ENCODE peak calls at places on chromosomes 3 and 15, in seven cellular contexts. One of them, this sample, is unnamed.

GRCh38 chr3:11944052-11944673 is 60.0 kb upstream of the SYN2 start:
- DNase-seq in NCI-H460: peak
- DNase-seq in CD8-positive, alpha-beta memory T cell: no peak
- DNase-seq in WERI-Rb-1: peak
- DNase-seq in iPS-NIHi11: peak
- DNase-seq in endothelial cell: peak
- DNase-seq in NCI-H510A: no peak
- DNase-seq in this sample: peak

GRCh38 chr3:81958967-81959625 is 197.7 kb upstream of the GBE1 start:
- DNase-seq in NCI-H460: no peak
- DNase-seq in CD8-positive, alpha-beta memory T cell: no peak
- DNase-seq in WERI-Rb-1: no peak
- DNase-seq in iPS-NIHi11: no peak
- DNase-seq in endothelial cell: no peak
- DNase-seq in NCI-H510A: no peak
- DNase-seq in this sample: no peak

GRCh38 chr3:128001576-128001975 is 50.7 kb upstream of the SEC61A1 start:
- DNase-seq in NCI-H460: no peak
- DNase-seq in CD8-positive, alpha-beta memory T cell: no peak
- DNase-seq in WERI-Rb-1: no peak
- DNase-seq in iPS-NIHi11: peak
- DNase-seq in endothelial cell: no peak
- DNase-seq in NCI-H510A: peak
- DNase-seq in this sample: peak

GRCh38 chr15:90479656-90480055 is 50.1 kb upstream of the CRTC3 start:
- DNase-seq in NCI-H460: no peak
- DNase-seq in CD8-positive, alpha-beta memory T cell: no peak
- DNase-seq in WERI-Rb-1: no peak
- DNase-seq in iPS-NIHi11: peak
- DNase-seq in endothelial cell: no peak
- DNase-seq in NCI-H510A: no peak
- DNase-seq in this sample: no peak

GRCh38 chr3:66177026-66177425 is 43.8 kb upstream of the SLC25A26 start:
- DNase-seq in NCI-H460: no peak
- DNase-seq in CD8-positive, alpha-beta memory T cell: no peak
- DNase-seq in WERI-Rb-1: no peak
- DNase-seq in iPS-NIHi11: no peak
- DNase-seq in endothelial cell: no peak
- DNase-seq in NCI-H510A: no peak
- DNase-seq in this sample: no peak

GRCh38 chr15:54559405-54560064 is 581.3 kb downstream of the UNC13C start:
- DNase-seq in NCI-H460: no peak
- DNase-seq in CD8-positive, alpha-beta memory T cell: no peak
- DNase-seq in WERI-Rb-1: no peak
- DNase-seq in iPS-NIHi11: no peak
- DNase-seq in endothelial cell: no peak
- DNase-seq in NCI-H510A: no peak
- DNase-seq in this sample: no peak

GRCh38 chr3:42518800-42519567 is 16.5 kb downstream of the VIPR1 start:
- DNase-seq in NCI-H460: no peak
- DNase-seq in CD8-positive, alpha-beta memory T cell: peak
- DNase-seq in WERI-Rb-1: peak
- DNase-seq in iPS-NIHi11: peak
- DNase-seq in endothelial cell: peak
- DNase-seq in NCI-H510A: no peak
- DNase-seq in this sample: peak

GRCh38 chr3:14858105-14858504 is 39.3 kb downstream of the FGD5 start:
- DNase-seq in NCI-H460: no peak
- DNase-seq in CD8-positive, alpha-beta memory T cell: no peak
- DNase-seq in WERI-Rb-1: no peak
- DNase-seq in iPS-NIHi11: no peak
- DNase-seq in endothelial cell: no peak
- DNase-seq in NCI-H510A: no peak
- DNase-seq in this sample: no peak

GRCh38 chr3:12193485-12194165 is 34.9 kb upstream of the TIMP4 start:
- DNase-seq in NCI-H460: peak
- DNase-seq in CD8-positive, alpha-beta memory T cell: no peak
- DNase-seq in WERI-Rb-1: no peak
- DNase-seq in iPS-NIHi11: no peak
- DNase-seq in endothelial cell: no peak
- DNase-seq in NCI-H510A: no peak
- DNase-seq in this sample: no peak

GRCh38 chr3:136889947-136890346 is 27.9 kb downstream of the NCK1 start:
- DNase-seq in NCI-H460: no peak
- DNase-seq in CD8-positive, alpha-beta memory T cell: no peak
- DNase-seq in WERI-Rb-1: no peak
- DNase-seq in iPS-NIHi11: no peak
- DNase-seq in endothelial cell: no peak
- DNase-seq in NCI-H510A: no peak
- DNase-seq in this sample: no peak

GRCh38 chr15:41233367-41233771 is 2.3 kb downstream of the CHP1 start:
- DNase-seq in NCI-H460: no peak
- DNase-seq in CD8-positive, alpha-beta memory T cell: no peak
- DNase-seq in WERI-Rb-1: no peak
- DNase-seq in iPS-NIHi11: no peak
- DNase-seq in endothelial cell: no peak
- DNase-seq in NCI-H510A: no peak
- DNase-seq in this sample: no peak

GRCh38 chr15:42595641-42596240 is 20.3 kb downstream of the STARD9 start:
- DNase-seq in NCI-H460: no peak
- DNase-seq in CD8-positive, alpha-beta memory T cell: no peak
- DNase-seq in WERI-Rb-1: no peak
- DNase-seq in iPS-NIHi11: no peak
- DNase-seq in endothelial cell: no peak
- DNase-seq in NCI-H510A: no peak
- DNase-seq in this sample: no peak

GRCh38 chr3:169668081-169668956 is 4.8 kb upstream of the MECOM start:
- DNase-seq in NCI-H460: no peak
- DNase-seq in CD8-positive, alpha-beta memory T cell: no peak
- DNase-seq in WERI-Rb-1: peak
- DNase-seq in iPS-NIHi11: peak
- DNase-seq in endothelial cell: peak
- DNase-seq in NCI-H510A: no peak
- DNase-seq in this sample: peak

GRCh38 chr15:48510976-48511375 is 134.5 kb downstream of the FBN1 start:
- DNase-seq in NCI-H460: no peak
- DNase-seq in CD8-positive, alpha-beta memory T cell: no peak
- DNase-seq in WERI-Rb-1: no peak
- DNase-seq in iPS-NIHi11: no peak
- DNase-seq in endothelial cell: no peak
- DNase-seq in NCI-H510A: no peak
- DNase-seq in this sample: no peak

GRCh38 chr3:41169038-41169437 is 30.3 kb upstream of the CTNNB1 start:
- DNase-seq in NCI-H460: no peak
- DNase-seq in CD8-positive, alpha-beta memory T cell: no peak
- DNase-seq in WERI-Rb-1: no peak
- DNase-seq in iPS-NIHi11: no peak
- DNase-seq in endothelial cell: no peak
- DNase-seq in NCI-H510A: no peak
- DNase-seq in this sample: no peak

GRCh38 chr15:88769161-88769971 is 33.9 kb upstream of the ACAN start:
- DNase-seq in NCI-H460: no peak
- DNase-seq in CD8-positive, alpha-beta memory T cell: no peak
- DNase-seq in WERI-Rb-1: no peak
- DNase-seq in iPS-NIHi11: peak
- DNase-seq in endothelial cell: peak
- DNase-seq in NCI-H510A: no peak
- DNase-seq in this sample: peak

GRCh38 chr3:150248116-150248864 is 159.8 kb upstream of the TSC22D2 start:
- DNase-seq in NCI-H460: no peak
- DNase-seq in CD8-positive, alpha-beta memory T cell: no peak
- DNase-seq in WERI-Rb-1: no peak
- DNase-seq in iPS-NIHi11: no peak
- DNase-seq in endothelial cell: no peak
- DNase-seq in NCI-H510A: no peak
- DNase-seq in this sample: no peak

GRCh38 chr3:49025005-49025792 is 3.3 kb downstream of the NDUFAF3 start:
- DNase-seq in NCI-H460: no peak
- DNase-seq in CD8-positive, alpha-beta memory T cell: no peak
- DNase-seq in WERI-Rb-1: no peak
- DNase-seq in iPS-NIHi11: no peak
- DNase-seq in endothelial cell: no peak
- DNase-seq in NCI-H510A: no peak
- DNase-seq in this sample: no peak

GRCh38 chr3:156792945-156793344 is 33.2 kb upstream of the LEKR1 start:
- DNase-seq in NCI-H460: no peak
- DNase-seq in CD8-positive, alpha-beta memory T cell: no peak
- DNase-seq in WERI-Rb-1: no peak
- DNase-seq in iPS-NIHi11: no peak
- DNase-seq in endothelial cell: no peak
- DNase-seq in NCI-H510A: no peak
- DNase-seq in this sample: no peak

GRCh38 chr15:56217341-56217740 is 26.3 kb downstream of the RFX7 start:
- DNase-seq in NCI-H460: no peak
- DNase-seq in CD8-positive, alpha-beta memory T cell: no peak
- DNase-seq in WERI-Rb-1: no peak
- DNase-seq in iPS-NIHi11: no peak
- DNase-seq in endothelial cell: no peak
- DNase-seq in NCI-H510A: no peak
- DNase-seq in this sample: no peak

GRCh38 chr3:129560931-129561594 is 18.1 kb downstream of the H1-8 start:
- DNase-seq in NCI-H460: no peak
- DNase-seq in CD8-positive, alpha-beta memory T cell: no peak
- DNase-seq in WERI-Rb-1: peak
- DNase-seq in iPS-NIHi11: no peak
- DNase-seq in endothelial cell: no peak
- DNase-seq in NCI-H510A: no peak
- DNase-seq in this sample: no peak

GRCh38 chr3:49670940-49671290 is 3.2 kb upstream of the APEH start:
- DNase-seq in NCI-H460: no peak
- DNase-seq in CD8-positive, alpha-beta memory T cell: no peak
- DNase-seq in WERI-Rb-1: no peak
- DNase-seq in iPS-NIHi11: no peak
- DNase-seq in endothelial cell: no peak
- DNase-seq in NCI-H510A: no peak
- DNase-seq in this sample: no peak

GRCh38 chr15:99322643-99323405 is 71.5 kb downstream of the LRRC28 start:
- DNase-seq in NCI-H460: no peak
- DNase-seq in CD8-positive, alpha-beta memory T cell: no peak
- DNase-seq in WERI-Rb-1: no peak
- DNase-seq in iPS-NIHi11: no peak
- DNase-seq in endothelial cell: no peak
- DNase-seq in NCI-H510A: no peak
- DNase-seq in this sample: no peak

GRCh38 chr3:13072239-13073041 is 789 bp downstream of the IQSEC1 start:
- DNase-seq in NCI-H460: no peak
- DNase-seq in CD8-positive, alpha-beta memory T cell: no peak
- DNase-seq in WERI-Rb-1: no peak
- DNase-seq in iPS-NIHi11: no peak
- DNase-seq in endothelial cell: no peak
- DNase-seq in NCI-H510A: no peak
- DNase-seq in this sample: peak

GRCh38 chr15:70507772-70508351 is 255.5 kb downstream of the UACA start:
- DNase-seq in NCI-H460: peak
- DNase-seq in CD8-positive, alpha-beta memory T cell: no peak
- DNase-seq in WERI-Rb-1: no peak
- DNase-seq in iPS-NIHi11: peak
- DNase-seq in endothelial cell: no peak
- DNase-seq in NCI-H510A: peak
- DNase-seq in this sample: no peak

GRCh38 chr3:31522152-31522551 is 10.6 kb upstream of the STT3B start:
- DNase-seq in NCI-H460: no peak
- DNase-seq in CD8-positive, alpha-beta memory T cell: no peak
- DNase-seq in WERI-Rb-1: no peak
- DNase-seq in iPS-NIHi11: no peak
- DNase-seq in endothelial cell: no peak
- DNase-seq in NCI-H510A: no peak
- DNase-seq in this sample: no peak

GRCh38 chr15:45402955-45403892 is 24.9 kb upstream of the GATM start:
- DNase-seq in NCI-H460: no peak
- DNase-seq in CD8-positive, alpha-beta memory T cell: peak
- DNase-seq in WERI-Rb-1: peak
- DNase-seq in iPS-NIHi11: peak
- DNase-seq in endothelial cell: peak
- DNase-seq in NCI-H510A: no peak
- DNase-seq in this sample: peak

GRCh38 chr3:157786618-157787017 is 283.4 kb upstream of the VEPH1 start:
- DNase-seq in NCI-H460: no peak
- DNase-seq in CD8-positive, alpha-beta memory T cell: no peak
- DNase-seq in WERI-Rb-1: no peak
- DNase-seq in iPS-NIHi11: no peak
- DNase-seq in endothelial cell: no peak
- DNase-seq in NCI-H510A: no peak
- DNase-seq in this sample: no peak

GRCh38 chr3:126659915-126660886 is 5.3 kb upstream of the TXNRD3 start:
- DNase-seq in NCI-H460: no peak
- DNase-seq in CD8-positive, alpha-beta memory T cell: no peak
- DNase-seq in WERI-Rb-1: no peak
- DNase-seq in iPS-NIHi11: peak
- DNase-seq in endothelial cell: no peak
- DNase-seq in NCI-H510A: no peak
- DNase-seq in this sample: peak

GRCh38 chr3:15616053-15616452 is 14.5 kb downstream of the BTD start:
- DNase-seq in NCI-H460: no peak
- DNase-seq in CD8-positive, alpha-beta memory T cell: no peak
- DNase-seq in WERI-Rb-1: no peak
- DNase-seq in iPS-NIHi11: no peak
- DNase-seq in endothelial cell: no peak
- DNase-seq in NCI-H510A: no peak
- DNase-seq in this sample: no peak

GRCh38 chr3:169387751-169388696 is 275.5 kb downstream of the MECOM start:
- DNase-seq in NCI-H460: no peak
- DNase-seq in CD8-positive, alpha-beta memory T cell: no peak
- DNase-seq in WERI-Rb-1: no peak
- DNase-seq in iPS-NIHi11: no peak
- DNase-seq in endothelial cell: peak
- DNase-seq in NCI-H510A: no peak
- DNase-seq in this sample: peak

GRCh38 chr3:52220380-52221026 is 4.9 kb downstream of the TLR9 start:
- DNase-seq in NCI-H460: peak
- DNase-seq in CD8-positive, alpha-beta memory T cell: peak
- DNase-seq in WERI-Rb-1: peak
- DNase-seq in iPS-NIHi11: peak
- DNase-seq in endothelial cell: peak
- DNase-seq in NCI-H510A: peak
- DNase-seq in this sample: peak

GRCh38 chr15:55696221-55696620 is 46.7 kb downstream of the PRTG start:
- DNase-seq in NCI-H460: no peak
- DNase-seq in CD8-positive, alpha-beta memory T cell: no peak
- DNase-seq in WERI-Rb-1: no peak
- DNase-seq in iPS-NIHi11: no peak
- DNase-seq in endothelial cell: no peak
- DNase-seq in NCI-H510A: no peak
- DNase-seq in this sample: no peak